ENCODE peak calls at places on chromosome 20, in six cellular contexts. R is neural progenitor cell, E is body of pancreas, Z is tibial nerve, P is lung, V is esophagus muscularis mucosa. A is an unnamed sample. For H3K9me3 and H3K4me1, the result is how much of the 10 kb centered on the place peaks cover.

GRCh38 chr20:58086763-58087566 is 141.5 kb downstream of the ANKRD60 start:
- DNase-seq in R (peak), E (peak), Z (peak), P (no peak), V (no peak), A (peak)

GRCh38 chr20:56468317-56469076 is at the start of gene RTF2:
- DNase-seq in R (peak), E (peak), Z (peak), P (peak), V (peak), A (peak)

GRCh38 chr20:9555781-9556180 is 41.4 kb downstream of the LAMP5 start:
- DNase-seq in R (no peak), E (no peak), Z (no peak), P (no peak), V (no peak), A (no peak)

GRCh38 chr20:48761023-48761785 is 66.6 kb downstream of the PREX1 start:
- DNase-seq in R (no peak), E (no peak), Z (peak), P (peak), V (no peak), A (no peak)

GRCh38 chr20:64152906-64153305 is 11.3 kb upstream of the MYT1 start:
- DNase-seq in R (no peak), E (no peak), Z (no peak), P (no peak), V (no peak), A (no peak)

GRCh38 chr20:9903048-9903651 is 64.3 kb upstream of the PAK5 start:
- DNase-seq in R (peak), E (peak), Z (no peak), P (no peak), V (no peak), A (no peak)

GRCh38 chr20:35978041-35978513 is 9.7 kb downstream of the CNBD2 start:
- DNase-seq in R (no peak), E (no peak), Z (no peak), P (no peak), V (no peak), A (no peak)

GRCh38 chr20:10271470-10272219 is 53.0 kb downstream of the SNAP25 start:
- DNase-seq in R (no peak), E (peak), Z (no peak), P (no peak), V (peak), A (no peak)

GRCh38 chr20:52410746-52411317 is 219.3 kb upstream of the ZFP64 start:
- DNase-seq in R (no peak), E (no peak), Z (no peak), P (no peak), V (no peak), A (no peak)

GRCh38 chr20:58549681-58550542 is 34.7 kb upstream of the APCDD1L start:
- DNase-seq in R (no peak), E (no peak), Z (no peak), P (no peak), V (peak), A (no peak)

GRCh38 chr20:20594171-20594530 is 118.3 kb downstream of the RALGAPA2 start:
- DNase-seq in R (peak), E (no peak), Z (peak), P (no peak), V (no peak), A (no peak)

GRCh38 chr20:56848561-56848960 is 219.5 kb downstream of the TFAP2C start:
- DNase-seq in R (no peak), E (no peak), Z (no peak), P (no peak), V (no peak), A (no peak)

GRCh38 chr20:17684077-17684888 is 2.2 kb upstream of the RRBP1 start:
- DNase-seq in R (no peak), E (peak), Z (no peak), P (no peak), V (no peak), A (no peak)

GRCh38 chr20:4957939-4958362 is 43.4 kb downstream of the SLC23A2 start:
- DNase-seq in R (no peak), E (no peak), Z (no peak), P (peak), V (no peak), A (no peak)

GRCh38 chr20:25071722-25072121 is 10.2 kb downstream of the VSX1 start:
- DNase-seq in R (no peak), E (no peak), Z (no peak), P (no peak), V (no peak), A (no peak)

GRCh38 chr20:35849726-35850125 is 77.9 kb downstream of the PHF20 start:
- DNase-seq in R (no peak), E (no peak), Z (no peak), P (no peak), V (no peak), A (no peak)

GRCh38 chr20:17935186-17935585 is 33.4 kb downstream of the SNX5 start:
- DNase-seq in R (no peak), E (no peak), Z (no peak), P (no peak), V (no peak), A (no peak)

GRCh38 chr20:49384437-49385434 is 97.7 kb downstream of the KCNB1 start:
- DNase-seq in R (peak), E (peak), Z (peak), P (peak), V (no peak), A (no peak)

GRCh38 chr20:57474191-57474590 is 50.7 kb downstream of the CTCFL start:
- DNase-seq in R (no peak), E (no peak), Z (no peak), P (no peak), V (no peak), A (no peak)

GRCh38 chr20:44068780-44069191 is 118.2 kb downstream of the JPH2 start:
- DNase-seq in R (no peak), E (no peak), Z (no peak), P (no peak), V (no peak), A (no peak)

GRCh38 chr20:32514760-32515159 is 70.4 kb downstream of the NOL4L start:
- DNase-seq in R (no peak), E (no peak), Z (no peak), P (no peak), V (no peak), A (no peak)

GRCh38 chr20:10433623-10434466 is at the start of gene MKKS:
- DNase-seq in R (peak), E (peak), Z (peak), P (peak), V (peak), A (peak)

GRCh38 chr20:62254021-62254724 is 15.9 kb downstream of the OSBPL2 start:
- DNase-seq in R (peak), E (no peak), Z (no peak), P (no peak), V (no peak), A (no peak)

GRCh38 chr20:62252342-62252966 is 14.1 kb downstream of the OSBPL2 start:
- DNase-seq in R (no peak), E (no peak), Z (no peak), P (no peak), V (no peak), A (no peak)

GRCh38 chr20:62255976-62256375 is 17.7 kb downstream of the OSBPL2 start:
- DNase-seq in R (no peak), E (no peak), Z (no peak), P (no peak), V (no peak), A (no peak)

GRCh38 chr20:62248890-62249560 is 10.7 kb downstream of the OSBPL2 start:
- DNase-seq in R (no peak), E (no peak), Z (no peak), P (no peak), V (no peak), A (no peak)

DNA sequence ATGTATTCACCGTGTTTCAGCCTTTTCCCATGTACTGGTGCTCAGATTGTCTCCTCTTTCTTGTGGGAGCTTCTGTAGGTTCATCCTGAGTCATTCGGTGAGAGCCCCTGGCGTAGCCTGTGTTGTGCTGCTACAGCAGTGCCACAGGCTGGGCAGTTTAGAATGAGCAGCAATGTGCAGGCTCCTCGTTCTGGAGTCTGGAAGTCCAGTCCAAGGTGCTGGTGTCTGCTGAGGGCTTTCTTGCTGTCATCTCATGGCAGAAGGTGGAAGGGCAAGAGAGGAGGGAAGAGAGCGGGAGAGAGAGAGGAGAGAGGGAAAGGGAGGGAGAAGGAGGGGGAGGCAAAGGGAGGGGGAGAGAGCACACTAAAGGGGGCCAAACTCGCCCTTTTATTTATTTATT is 15.1 kb downstream of the OSBPL2 start:
- DNase-seq in R (no peak), E (no peak), Z (no peak), P (no peak), V (no peak), A (no peak)
- H3K9me3 ChIP-seq in R (under half), E (under half), Z (under half), P (under half), V (under half), A (under half)

DNA sequence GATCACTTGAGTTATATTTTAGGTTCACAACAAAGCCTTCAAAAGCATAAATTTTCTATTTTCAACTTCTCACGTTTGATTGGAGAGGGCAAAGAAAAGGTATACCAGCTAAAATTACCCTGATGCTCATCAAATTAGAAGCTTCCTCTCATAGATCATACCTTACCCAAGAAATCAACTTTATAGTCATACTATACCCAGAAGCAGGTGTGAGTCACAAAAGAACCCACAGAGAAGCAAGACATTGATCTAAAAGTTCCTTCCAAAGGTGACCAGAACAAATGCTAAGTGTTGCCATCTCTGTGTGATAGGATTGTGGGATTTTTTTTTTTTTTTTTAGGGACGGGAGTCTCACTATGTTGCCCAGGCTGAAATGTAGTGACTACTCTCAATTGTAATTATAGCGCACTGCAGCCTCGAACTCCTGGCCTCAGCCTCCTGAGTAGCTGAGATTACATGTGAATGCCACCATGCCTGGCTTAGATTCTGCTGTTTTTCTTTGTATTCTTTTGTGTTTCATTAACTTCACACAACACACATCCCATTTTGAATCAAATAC is 3.3 kb downstream of the EIF2S2 start:
- DNase-seq in R (no peak), E (no peak), Z (no peak), P (no peak), V (no peak), A (no peak)
- H3K4me1 ChIP-seq in R (under half), E (half or more), Z (under half), P (under half), V (under half), A (under half)

GRCh38 chr20:59748555-59749292 is 144.4 kb downstream of the PHACTR3 start:
- DNase-seq in R (no peak), E (peak), Z (peak), P (no peak), V (no peak), A (no peak)

GRCh38 chr20:59751075-59751711 is 146.9 kb downstream of the PHACTR3 start:
- DNase-seq in R (peak), E (peak), Z (peak), P (peak), V (no peak), A (peak)

GRCh38 chr20:59750209-59750840 is 146.0 kb downstream of the PHACTR3 start:
- DNase-seq in R (no peak), E (no peak), Z (no peak), P (no peak), V (no peak), A (no peak)

GRCh38 chr20:59747671-59748515 is 143.6 kb downstream of the PHACTR3 start:
- DNase-seq in R (no peak), E (no peak), Z (no peak), P (no peak), V (no peak), A (no peak)

DNA sequence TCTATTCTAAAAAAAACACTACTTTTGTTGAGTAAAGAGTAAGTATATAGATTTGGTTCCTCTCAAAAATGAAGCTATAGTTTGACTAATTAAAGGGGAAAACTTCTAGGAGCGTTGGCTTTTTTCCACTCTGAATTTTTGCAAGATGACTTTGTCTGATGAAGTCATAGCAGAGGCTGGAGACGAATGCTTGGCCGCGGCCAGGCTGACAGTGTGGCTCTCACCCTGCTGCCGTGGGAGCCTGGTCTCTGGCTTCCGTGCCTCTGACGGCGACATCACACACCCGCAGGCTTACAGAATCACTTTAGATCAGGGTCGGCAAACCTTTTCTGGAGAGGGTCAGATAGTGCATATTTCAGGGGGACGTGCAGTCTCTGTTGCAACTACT is 144.9 kb downstream of the PHACTR3 start:
- DNase-seq in R (no peak), E (no peak), Z (no peak), P (no peak), V (no peak), A (no peak)
- H3K9me3 ChIP-seq in R (under half), E (under half), Z (under half), P (under half), V (under half), A (under half)

GRCh38 chr20:14924433-14924832 is 587.0 kb upstream of the FLRT3 start:
- DNase-seq in R (no peak), E (no peak), Z (no peak), P (no peak), V (no peak), A (no peak)

GRCh38 chr20:14925286-14925685 is 587.9 kb upstream of the FLRT3 start:
- DNase-seq in R (no peak), E (no peak), Z (no peak), P (no peak), V (no peak), A (no peak)

GRCh38 chr20:14922503-14923267 is 585.3 kb upstream of the FLRT3 start:
- DNase-seq in R (peak), E (no peak), Z (no peak), P (no peak), V (no peak), A (no peak)

GRCh38 chr20:14929388-14929787 is 592.0 kb upstream of the FLRT3 start:
- DNase-seq in R (no peak), E (no peak), Z (no peak), P (no peak), V (no peak), A (no peak)

GRCh38 chr20:14928083-14928482 is 590.7 kb upstream of the FLRT3 start:
- DNase-seq in R (no peak), E (no peak), Z (no peak), P (no peak), V (no peak), A (no peak)
- H3K4me1 ChIP-seq in R (under half), E (under half), Z (under half), P (under half), V (under half), A (under half)

DNA sequence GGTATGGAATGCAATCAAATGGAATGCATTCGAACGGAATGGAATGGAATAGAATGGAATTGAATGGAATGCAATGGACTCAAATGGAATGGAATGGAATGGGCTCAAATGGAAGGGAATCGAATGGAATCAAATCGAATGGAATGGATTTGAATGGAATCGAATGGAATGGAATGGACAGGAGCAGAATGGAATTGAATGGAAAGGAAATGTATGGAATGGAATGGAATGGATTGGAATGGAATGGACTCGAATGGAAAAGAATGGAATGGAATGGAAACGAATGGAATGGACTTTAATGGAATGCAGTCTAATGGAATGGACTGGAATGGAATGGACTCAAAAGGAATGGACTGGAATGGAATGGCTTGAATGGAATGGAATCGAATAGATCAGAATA is 18.3 kb upstream of the DEFB115 start:
- DNase-seq in R (no peak), E (no peak), Z (no peak), P (no peak), V (no peak), A (no peak)
- H3K9me3 ChIP-seq in R (half or more), E (under half), Z (under half), P (under half), V (half or more), A (under half)

DNA sequence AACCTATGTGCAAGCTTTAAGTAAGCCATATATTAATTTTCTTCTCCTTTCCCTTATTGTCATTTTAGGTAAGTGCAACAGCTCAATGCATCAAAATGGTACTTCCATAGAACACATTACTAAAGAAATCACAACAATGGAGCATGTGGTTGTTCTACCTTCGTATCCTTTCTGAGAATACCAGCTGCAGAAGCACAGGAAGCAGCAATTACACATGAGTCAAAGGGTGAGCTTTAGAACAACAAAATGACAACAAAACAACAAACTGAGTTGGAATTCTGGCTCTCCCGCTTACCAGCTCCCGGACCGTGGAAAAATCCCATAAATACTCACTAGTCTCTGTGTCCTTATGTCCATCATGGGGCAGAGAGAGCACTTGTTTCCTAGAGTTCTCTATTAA is 108.9 kb downstream of the BCAS1 start:
- DNase-seq in R (no peak), E (no peak), Z (no peak), P (no peak), V (peak), A (no peak)
- H3K4me1 ChIP-seq in R (under half), E (under half), Z (under half), P (under half), V (under half), A (under half)

GRCh38 chr20:51219544-51219943 is 196.6 kb upstream of the KCNG1 start:
- DNase-seq in R (no peak), E (no peak), Z (no peak), P (no peak), V (no peak), A (no peak)
- H3K9me3 ChIP-seq in R (under half), E (under half), Z (under half), P (under half), V (under half), A (under half)

GRCh38 chr20:46758929-46759669 is 49.6 kb downstream of the SLC2A10 start:
- DNase-seq in R (no peak), E (no peak), Z (no peak), P (no peak), V (no peak), A (no peak)

GRCh38 chr20:46756419-46756818 is 47.0 kb downstream of the SLC2A10 start:
- DNase-seq in R (no peak), E (no peak), Z (no peak), P (no peak), V (no peak), A (no peak)

GRCh38 chr20:46755483-46756417 is 46.3 kb downstream of the SLC2A10 start:
- DNase-seq in R (no peak), E (no peak), Z (no peak), P (no peak), V (no peak), A (no peak)

GRCh38 chr20:46757754-46758678 is 48.6 kb downstream of the SLC2A10 start:
- DNase-seq in R (peak), E (peak), Z (peak), P (peak), V (no peak), A (peak)

GRCh38 chr20:46757135-46757534 is 47.7 kb downstream of the SLC2A10 start:
- DNase-seq in R (no peak), E (no peak), Z (no peak), P (no peak), V (no peak), A (no peak)
- H3K4me1 ChIP-seq in R (under half), E (under half), Z (under half), P (under half), V (under half), A (under half)